ENCODE peak calls at places on chromosomes 6 and 20, in nine cellular contexts. B is germinal center, S is COR-L47, C is GM04504, N is astrocyte of the cerebellum, O is NCI-H510A treated with DMSO at 0.1 percent for 48 hours, X is cardiac muscle cell, J is H9, K is non-pigmented ciliary epithelial cell. I is an unnamed sample.

GRCh38 chr20:21053002-21053762 is 53.0 kb downstream of the LINC00237 start:
- DNase-seq in N (no peak), S (peak; percentile 36), C (no peak), J (no peak), X (no peak), B (no peak), K (no peak), O (no peak), I (no peak)

GRCh38 chr6:63269470-63269869 is 50.3 kb downstream of the LGSN start:
- DNase-seq in X (no peak), K (no peak), O (no peak), J (no peak), S (no peak), C (no peak), N (no peak), B (no peak), I (no peak)

GRCh38 chr6:19795211-19795610 is 42.0 kb upstream of the ID4 start:
- DNase-seq in O (no peak), C (no peak), B (no peak), K (no peak), S (no peak), J (no peak), X (no peak), N (no peak), I (no peak)

GRCh38 chr20:45347936-45348809 is at the start of gene SDC4:
- DNase-seq in O (peak; percentile 46), K (no peak), N (no peak), X (peak; percentile 69), S (peak; percentile 41), C (no peak), J (peak; percentile 63), B (peak; percentile 35), I (no peak)

GRCh38 chr20:32829291-32830005 is 9.7 kb downstream of the MAPRE1 start:
- DNase-seq in B (no peak), X (no peak), S (no peak), N (no peak), O (no peak), C (no peak), J (no peak), K (no peak), I (no peak)

GRCh38 chr20:32189691-32190607 is 17.6 kb downstream of the PLAGL2 start:
- DNase-seq in X (peak; percentile 50), K (no peak), N (no peak), S (peak; percentile 32), C (peak; percentile 17), B (peak; percentile 41), O (peak; percentile 32), J (peak; percentile 75), I (no peak)

GRCh38 chr20:16083639-16084280 is 489.5 kb downstream of the KIF16B start:
- DNase-seq in C (no peak), N (no peak), B (no peak), O (no peak), S (no peak), J (no peak), K (no peak), X (no peak), I (no peak)

GRCh38 chr20:49318091-49318429 is 40.2 kb upstream of the ZNFX1 start:
- DNase-seq in S (no peak), X (no peak), J (no peak), C (no peak), B (no peak), K (no peak), N (no peak), O (no peak), I (no peak)

GRCh38 chr6:86256615-86257187 is 614.0 kb upstream of the SYNCRIP start:
- DNase-seq in B (no peak), S (no peak), X (no peak), K (no peak), N (no peak), O (no peak), C (no peak), J (no peak), I (no peak)

GRCh38 chr6:170290306-170291128 is at the start of gene DLL1:
- DNase-seq in N (no peak), X (peak; percentile 51), J (peak; percentile 82), B (peak; percentile 42), C (no peak), O (peak; percentile 41), S (peak; percentile 62), K (no peak), I (no peak)

GRCh38 chr20:41141153-41141815 is 3.9 kb downstream of the PLCG1 start:
- DNase-seq in J (no peak), S (no peak), X (peak; percentile 51), B (peak; percentile 27), K (no peak), O (no peak), N (no peak), C (no peak), I (no peak)

GRCh38 chr6:30006170-30007131 is 54.6 kb upstream of the POLR1H start:
- DNase-seq in B (peak; percentile 7), N (no peak), X (peak; percentile 5), K (no peak), S (no peak), C (no peak), J (peak; percentile 40), O (no peak), I (no peak)

GRCh38 chr6:43219814-43220213 is 9.5 kb downstream of the DNPH1 start:
- DNase-seq in S (no peak), N (no peak), O (no peak), C (no peak), K (no peak), X (no peak), J (no peak), B (no peak), I (no peak)

GRCh38 chr6:38404355-38404754 is 235.4 kb downstream of the BTBD9 start:
- DNase-seq in C (no peak), X (peak; percentile 17), N (no peak), J (no peak), O (peak; percentile 49), S (peak; percentile 63), B (no peak), K (no peak), I (no peak)

GRCh38 chr6:163583558-163583957 is 169.0 kb downstream of the QKI start:
- DNase-seq in B (no peak), N (no peak), X (no peak), O (no peak), K (no peak), C (no peak), J (no peak), S (no peak), I (no peak)

GRCh38 chr20:30485331-30486102 is 771.9 kb upstream of the DEFB115 start:
- DNase-seq in K (no peak), N (no peak), S (no peak), O (no peak), C (no peak), B (no peak), X (no peak), J (no peak), I (no peak)

GRCh38 chr20:11676618-11677289 is 240.9 kb upstream of the BTBD3 start:
- DNase-seq in B (no peak), S (peak; percentile 20), O (peak; percentile 75), K (peak; percentile 9), J (peak; percentile 71), N (peak; percentile 0), X (peak; percentile 67), C (peak; percentile 12), I (peak; percentile 8)

GRCh38 chr6:119960065-119960464 is 610.5 kb upstream of the MAN1A1 start:
- DNase-seq in S (no peak), N (no peak), J (no peak), X (no peak), B (no peak), K (no peak), O (no peak), C (no peak), I (no peak)

GRCh38 chr6:12165297-12165696 is 124.9 kb upstream of the EDN1 start:
- DNase-seq in O (no peak), C (no peak), N (no peak), S (no peak), X (no peak), B (no peak), J (no peak), K (no peak), I (no peak)

GRCh38 chr6:56437171-56437900 is 190.0 kb upstream of the COL21A1 start:
- DNase-seq in S (no peak), K (no peak), N (peak; percentile 67), O (no peak), X (no peak), J (no peak), B (no peak), C (no peak), I (no peak)